ENCODE peak calls at places on chromosome 15, in nine cellular contexts. One of them, this sample, is unnamed.
A peak's percentile ranks its signal among the peaks of the same experiment; 100 is the strongest.

GRCh38 chr15:68817304-68818087 is 3.2 kb downstream of the ANP32A start:
- DNase-seq in neural progenitor cell: peak; percentile 81
- DNase-seq in tibial artery: peak; percentile 62
- DNase-seq in cardiac muscle cell: peak; percentile 76
- DNase-seq in suprapubic skin: no peak
- DNase-seq in fibroblast of pulmonary artery: peak; percentile 67
- DNase-seq in mesothelial cell of epicardium: peak; percentile 60
- DNase-seq in D721Med: no peak
- DNase-seq in HepG2: peak; percentile 37
- DNase-seq in this sample: peak; percentile 35

GRCh38 chr15:37093480-37094410 is 6.6 kb downstream of the MEIS2 start:
- DNase-seq in neural progenitor cell: no peak
- DNase-seq in tibial artery: no peak
- DNase-seq in cardiac muscle cell: peak; percentile 87
- DNase-seq in suprapubic skin: no peak
- DNase-seq in fibroblast of pulmonary artery: peak; percentile 81
- DNase-seq in mesothelial cell of epicardium: no peak
- DNase-seq in D721Med: no peak
- DNase-seq in HepG2: no peak
- DNase-seq in this sample: no peak

GRCh38 chr15:82900511-82900910 is 52.0 kb downstream of the HOMER2 start:
- DNase-seq in neural progenitor cell: no peak
- DNase-seq in tibial artery: no peak
- DNase-seq in cardiac muscle cell: no peak
- DNase-seq in suprapubic skin: no peak
- DNase-seq in fibroblast of pulmonary artery: no peak
- DNase-seq in mesothelial cell of epicardium: no peak
- DNase-seq in D721Med: no peak
- DNase-seq in HepG2: no peak
- DNase-seq in this sample: no peak

GRCh38 chr15:29678504-29679034 is 143.7 kb downstream of the TJP1 start:
- DNase-seq in neural progenitor cell: no peak
- DNase-seq in tibial artery: no peak
- DNase-seq in cardiac muscle cell: no peak
- DNase-seq in suprapubic skin: no peak
- DNase-seq in fibroblast of pulmonary artery: no peak
- DNase-seq in mesothelial cell of epicardium: no peak
- DNase-seq in D721Med: no peak
- DNase-seq in HepG2: no peak
- DNase-seq in this sample: no peak

GRCh38 chr15:25173241-25174028 is 218.6 kb downstream of the SNRPN start:
- DNase-seq in neural progenitor cell: no peak
- DNase-seq in tibial artery: peak; percentile 9
- DNase-seq in cardiac muscle cell: no peak
- DNase-seq in suprapubic skin: peak; percentile 60
- DNase-seq in fibroblast of pulmonary artery: no peak
- DNase-seq in mesothelial cell of epicardium: peak; percentile 7
- DNase-seq in D721Med: no peak
- DNase-seq in HepG2: no peak
- DNase-seq in this sample: no peak

GRCh38 chr15:90823455-90823974 is 44.9 kb upstream of the FURIN start:
- DNase-seq in neural progenitor cell: no peak
- DNase-seq in tibial artery: no peak
- DNase-seq in cardiac muscle cell: no peak
- DNase-seq in suprapubic skin: no peak
- DNase-seq in fibroblast of pulmonary artery: no peak
- DNase-seq in mesothelial cell of epicardium: no peak
- DNase-seq in D721Med: no peak
- DNase-seq in HepG2: no peak
- DNase-seq in this sample: no peak

GRCh38 chr15:44300567-44300966 is 12.0 kb downstream of the GOLM2 start:
- DNase-seq in neural progenitor cell: no peak
- DNase-seq in tibial artery: no peak
- DNase-seq in cardiac muscle cell: no peak
- DNase-seq in suprapubic skin: no peak
- DNase-seq in fibroblast of pulmonary artery: no peak
- DNase-seq in mesothelial cell of epicardium: no peak
- DNase-seq in D721Med: no peak
- DNase-seq in HepG2: no peak
- DNase-seq in this sample: no peak

GRCh38 chr15:30030350-30030749 is 52.4 kb upstream of the GOLGA8J start:
- DNase-seq in neural progenitor cell: no peak
- DNase-seq in tibial artery: no peak
- DNase-seq in cardiac muscle cell: no peak
- DNase-seq in suprapubic skin: no peak
- DNase-seq in fibroblast of pulmonary artery: peak; percentile 6
- DNase-seq in mesothelial cell of epicardium: no peak
- DNase-seq in D721Med: no peak
- DNase-seq in HepG2: no peak
- DNase-seq in this sample: no peak

GRCh38 chr15:69141286-69141701 is 19.1 kb upstream of the GLCE start:
- DNase-seq in neural progenitor cell: no peak
- DNase-seq in tibial artery: no peak
- DNase-seq in cardiac muscle cell: no peak
- DNase-seq in suprapubic skin: no peak
- DNase-seq in fibroblast of pulmonary artery: no peak
- DNase-seq in mesothelial cell of epicardium: no peak
- DNase-seq in D721Med: no peak
- DNase-seq in HepG2: peak; percentile 28
- DNase-seq in this sample: no peak

GRCh38 chr15:89492111-89492641 is 4.2 kb downstream of the RHCG start:
- DNase-seq in neural progenitor cell: peak; percentile 73
- DNase-seq in tibial artery: no peak
- DNase-seq in cardiac muscle cell: no peak
- DNase-seq in suprapubic skin: peak; percentile 34
- DNase-seq in fibroblast of pulmonary artery: no peak
- DNase-seq in mesothelial cell of epicardium: peak; percentile 16
- DNase-seq in D721Med: no peak
- DNase-seq in HepG2: no peak
- DNase-seq in this sample: peak; percentile 58
- TF ChIP-seq CTCF in neural progenitor cell: peak; percentile 69
- TF ChIP-seq CTCF in tibial artery: no peak
- TF ChIP-seq CTCF in cardiac muscle cell: peak; percentile 56
- TF ChIP-seq CTCF in suprapubic skin: no peak
- TF ChIP-seq CTCF in fibroblast of pulmonary artery: peak; percentile 47
- TF ChIP-seq CTCF in mesothelial cell of epicardium: no peak
- TF ChIP-seq CTCF in D721Med: peak; percentile 43
- TF ChIP-seq CTCF in HepG2: peak; percentile 63
- TF ChIP-seq CTCF in this sample: peak; percentile 59

DNA sequence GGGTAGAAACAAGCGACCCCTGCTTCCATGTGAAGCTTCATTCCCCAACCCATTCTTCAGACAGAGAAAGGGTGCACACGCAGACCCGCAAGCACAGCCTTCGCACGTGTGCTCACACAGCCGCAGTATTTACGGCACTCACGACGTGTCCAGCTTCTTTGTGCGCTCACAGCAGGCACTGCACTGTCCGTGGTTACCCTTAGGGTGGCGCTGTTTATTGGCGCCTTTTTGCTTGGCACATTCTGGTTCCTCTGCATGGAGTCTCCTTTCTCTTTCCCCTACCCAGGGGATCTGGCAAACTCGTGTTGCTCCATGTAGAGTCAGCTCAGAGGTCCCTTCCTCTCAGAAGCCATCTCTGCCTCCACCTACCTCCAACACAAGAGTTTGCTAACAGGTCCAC is 115.1 kb downstream of the SLCO3A1 start:
- DNase-seq in neural progenitor cell: no peak
- DNase-seq in tibial artery: no peak
- DNase-seq in cardiac muscle cell: no peak
- DNase-seq in suprapubic skin: no peak
- DNase-seq in fibroblast of pulmonary artery: no peak
- DNase-seq in mesothelial cell of epicardium: no peak
- DNase-seq in D721Med: no peak
- DNase-seq in HepG2: no peak
- DNase-seq in this sample: no peak
- TF ChIP-seq CTCF in neural progenitor cell: peak; percentile 32
- TF ChIP-seq CTCF in tibial artery: no peak
- TF ChIP-seq CTCF in cardiac muscle cell: no peak
- TF ChIP-seq CTCF in suprapubic skin: no peak
- TF ChIP-seq CTCF in fibroblast of pulmonary artery: no peak
- TF ChIP-seq CTCF in mesothelial cell of epicardium: no peak
- TF ChIP-seq CTCF in D721Med: no peak
- TF ChIP-seq CTCF in HepG2: no peak
- TF ChIP-seq CTCF in this sample: peak; percentile 18

DNA sequence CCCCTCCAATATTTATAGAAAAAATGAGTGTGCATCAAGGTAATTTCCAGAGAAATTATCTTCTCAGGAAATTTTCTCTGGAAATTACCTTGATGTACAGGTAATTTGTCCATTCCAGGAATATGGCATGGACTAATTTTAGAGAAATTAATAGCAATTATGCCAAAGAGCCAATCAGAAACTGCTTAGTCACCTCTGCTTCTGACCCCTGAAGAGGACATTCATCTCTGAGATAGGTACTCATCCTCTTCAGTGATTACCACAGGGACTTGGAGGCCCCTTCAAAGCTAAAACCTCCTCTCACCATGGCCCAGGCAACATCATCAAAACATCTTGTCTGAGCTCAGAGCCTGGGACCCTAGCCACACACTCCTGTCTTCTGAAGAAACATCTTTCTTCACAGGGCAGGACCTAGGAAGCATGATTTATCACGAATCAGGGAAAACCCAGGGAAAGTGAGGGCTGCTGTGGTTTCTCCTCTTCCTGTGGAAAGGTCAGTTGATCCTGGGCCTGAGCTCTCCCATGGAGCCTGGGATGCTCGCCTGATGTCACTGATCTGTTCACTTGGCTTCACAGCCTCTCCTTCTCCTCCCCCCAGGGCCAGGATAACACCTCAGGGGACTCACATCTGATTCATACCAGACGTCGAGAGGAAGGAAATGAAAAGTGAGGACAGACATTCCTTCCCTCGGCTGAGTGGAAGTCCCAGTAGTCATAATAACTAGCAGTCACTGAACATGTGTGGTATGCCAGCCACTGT is 210.5 kb downstream of the DTWD1 start:
- DNase-seq in neural progenitor cell: no peak
- DNase-seq in tibial artery: peak; percentile 63
- DNase-seq in cardiac muscle cell: peak; percentile 90
- DNase-seq in suprapubic skin: peak; percentile 79
- DNase-seq in fibroblast of pulmonary artery: peak; percentile 95
- DNase-seq in mesothelial cell of epicardium: no peak
- DNase-seq in D721Med: no peak
- DNase-seq in HepG2: no peak
- DNase-seq in this sample: no peak
- TF ChIP-seq CTCF in neural progenitor cell: no peak
- TF ChIP-seq CTCF in tibial artery: no peak
- TF ChIP-seq CTCF in cardiac muscle cell: no peak
- TF ChIP-seq CTCF in suprapubic skin: no peak
- TF ChIP-seq CTCF in fibroblast of pulmonary artery: no peak
- TF ChIP-seq CTCF in mesothelial cell of epicardium: no peak
- TF ChIP-seq CTCF in D721Med: no peak
- TF ChIP-seq CTCF in HepG2: no peak
- TF ChIP-seq CTCF in this sample: no peak

DNA sequence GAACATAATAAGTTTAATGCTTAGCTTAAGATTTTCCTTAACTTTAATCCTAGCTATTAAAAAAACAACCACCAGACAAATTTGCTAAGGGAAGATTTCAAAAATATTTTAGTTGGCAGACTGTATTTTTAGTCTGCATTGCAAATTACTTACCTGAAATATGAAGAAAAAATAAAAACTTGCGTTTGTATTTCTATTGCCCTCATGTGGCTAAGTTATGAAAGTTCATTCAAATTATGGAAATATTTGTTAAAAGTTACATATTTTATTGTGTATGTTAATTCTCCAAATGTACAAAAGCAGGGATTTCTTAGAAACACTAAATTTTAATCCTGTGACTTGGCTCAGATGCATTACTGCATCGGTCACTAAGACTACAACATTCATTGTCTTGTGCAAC is 15.0 kb downstream of the GTF2A2 start:
- DNase-seq in neural progenitor cell: no peak
- DNase-seq in tibial artery: no peak
- DNase-seq in cardiac muscle cell: peak; percentile 5
- DNase-seq in suprapubic skin: no peak
- DNase-seq in fibroblast of pulmonary artery: peak; percentile 17
- DNase-seq in mesothelial cell of epicardium: no peak
- DNase-seq in D721Med: no peak
- DNase-seq in HepG2: no peak
- DNase-seq in this sample: no peak
- TF ChIP-seq CTCF in neural progenitor cell: no peak
- TF ChIP-seq CTCF in tibial artery: no peak
- TF ChIP-seq CTCF in cardiac muscle cell: peak; percentile 13
- TF ChIP-seq CTCF in suprapubic skin: no peak
- TF ChIP-seq CTCF in fibroblast of pulmonary artery: peak; percentile 27
- TF ChIP-seq CTCF in mesothelial cell of epicardium: peak; percentile 40
- TF ChIP-seq CTCF in D721Med: no peak
- TF ChIP-seq CTCF in HepG2: no peak
- TF ChIP-seq CTCF in this sample: peak; percentile 60

GRCh38 chr15:74318376-74319137 is 48.9 kb downstream of the CYP11A1 start:
- DNase-seq in neural progenitor cell: no peak
- DNase-seq in tibial artery: peak; percentile 30
- DNase-seq in cardiac muscle cell: peak; percentile 29
- DNase-seq in suprapubic skin: no peak
- DNase-seq in fibroblast of pulmonary artery: peak; percentile 40
- DNase-seq in mesothelial cell of epicardium: no peak
- DNase-seq in D721Med: no peak
- DNase-seq in HepG2: no peak
- DNase-seq in this sample: no peak

GRCh38 chr15:74319138-74319460 is 48.3 kb downstream of the CYP11A1 start:
- DNase-seq in neural progenitor cell: no peak
- DNase-seq in tibial artery: no peak
- DNase-seq in cardiac muscle cell: no peak
- DNase-seq in suprapubic skin: no peak
- DNase-seq in fibroblast of pulmonary artery: no peak
- DNase-seq in mesothelial cell of epicardium: no peak
- DNase-seq in D721Med: no peak
- DNase-seq in HepG2: no peak
- DNase-seq in this sample: no peak

GRCh38 chr15:74319596-74320357 is 47.7 kb downstream of the CYP11A1 start:
- DNase-seq in neural progenitor cell: peak; percentile 80
- DNase-seq in tibial artery: no peak
- DNase-seq in cardiac muscle cell: no peak
- DNase-seq in suprapubic skin: no peak
- DNase-seq in fibroblast of pulmonary artery: peak; percentile 10
- DNase-seq in mesothelial cell of epicardium: no peak
- DNase-seq in D721Med: no peak
- DNase-seq in HepG2: no peak
- DNase-seq in this sample: no peak

GRCh38 chr15:74322558-74323180 is 44.8 kb downstream of the CYP11A1 start:
- DNase-seq in neural progenitor cell: peak; percentile 84
- DNase-seq in tibial artery: peak; percentile 69
- DNase-seq in cardiac muscle cell: peak; percentile 69
- DNase-seq in suprapubic skin: no peak
- DNase-seq in fibroblast of pulmonary artery: peak; percentile 72
- DNase-seq in mesothelial cell of epicardium: peak; percentile 63
- DNase-seq in D721Med: no peak
- DNase-seq in HepG2: peak; percentile 41
- DNase-seq in this sample: peak; percentile 67

GRCh38 chr15:74320358-74321247 is 46.8 kb downstream of the CYP11A1 start:
- DNase-seq in neural progenitor cell: peak; percentile 81
- DNase-seq in tibial artery: peak; percentile 62
- DNase-seq in cardiac muscle cell: peak; percentile 67
- DNase-seq in suprapubic skin: no peak
- DNase-seq in fibroblast of pulmonary artery: peak; percentile 58
- DNase-seq in mesothelial cell of epicardium: no peak
- DNase-seq in D721Med: peak; percentile 64
- DNase-seq in HepG2: peak; percentile 43
- DNase-seq in this sample: peak; percentile 87
- TF ChIP-seq CTCF in neural progenitor cell: peak; percentile 66
- TF ChIP-seq CTCF in tibial artery: peak; percentile 52
- TF ChIP-seq CTCF in cardiac muscle cell: peak; percentile 76
- TF ChIP-seq CTCF in suprapubic skin: peak; percentile 34
- TF ChIP-seq CTCF in fibroblast of pulmonary artery: peak; percentile 81
- TF ChIP-seq CTCF in mesothelial cell of epicardium: peak; percentile 54
- TF ChIP-seq CTCF in D721Med: peak; percentile 94
- TF ChIP-seq CTCF in HepG2: peak; percentile 85
- TF ChIP-seq CTCF in this sample: peak; percentile 67

GRCh38 chr15:56739964-56740640 is 6.8 kb upstream of the ZNF280D start:
- DNase-seq in neural progenitor cell: no peak
- DNase-seq in tibial artery: no peak
- DNase-seq in cardiac muscle cell: no peak
- DNase-seq in suprapubic skin: no peak
- DNase-seq in fibroblast of pulmonary artery: no peak
- DNase-seq in mesothelial cell of epicardium: no peak
- DNase-seq in D721Med: no peak
- DNase-seq in HepG2: peak; percentile 11
- DNase-seq in this sample: no peak
- TF ChIP-seq CTCF in neural progenitor cell: peak; percentile 19
- TF ChIP-seq CTCF in tibial artery: no peak
- TF ChIP-seq CTCF in cardiac muscle cell: no peak
- TF ChIP-seq CTCF in suprapubic skin: no peak
- TF ChIP-seq CTCF in fibroblast of pulmonary artery: peak; percentile 12
- TF ChIP-seq CTCF in mesothelial cell of epicardium: no peak
- TF ChIP-seq CTCF in D721Med: no peak
- TF ChIP-seq CTCF in HepG2: peak; percentile 17
- TF ChIP-seq CTCF in this sample: no peak